ENCODE peak calls at places on chromosomes 3 and 15, in six cellular contexts. G is dorsolateral prefrontal cortex, P is mammary epithelial cell, R is Panc1, T is A549, K is Peyer's patch. B is an unnamed sample.

GRCh38 chr15:25345943-25346342 is 92.9 kb downstream of the UBE3A start:
- DNase-seq in K (no peak), P (peak), R (no peak), T (no peak), G (peak), B (peak)

GRCh38 chr3:15007681-15008141 is 57.4 kb downstream of the MRPS25 start:
- DNase-seq in G (no peak), K (no peak), P (peak), T (no peak), R (no peak), B (peak)

GRCh38 chr3:195213639-195214315 is 57.2 kb downstream of the XXYLT1 start:
- DNase-seq in G (no peak), T (no peak), P (no peak), R (no peak), K (peak), B (no peak)

GRCh38 chr3:184825456-184825855 is 13.5 kb downstream of the VPS8 start:
- DNase-seq in G (no peak), T (no peak), R (no peak), P (no peak), K (no peak), B (no peak)

GRCh38 chr3:48504051-48504946 is at the start of gene SHISA5:
- DNase-seq in T (no peak), R (no peak), G (peak), K (peak), P (peak), B (peak)

GRCh38 chr15:52440414-52440813 is 88.3 kb downstream of the MYO5A start:
- DNase-seq in P (peak), T (peak), R (no peak), K (no peak), G (no peak), B (peak)

GRCh38 chr3:38811822-38812221 is 4.2 kb downstream of the SCN10A start:
- DNase-seq in K (no peak), P (no peak), R (no peak), G (no peak), T (no peak), B (no peak)

GRCh38 chr3:37742121-37742520 is 119.6 kb upstream of the CTDSPL start:
- DNase-seq in P (no peak), R (no peak), G (no peak), T (no peak), K (no peak), B (no peak)

GRCh38 chr3:50675179-50676030 is 678 bp downstream of the DOCK3 start:
- DNase-seq in G (peak), P (no peak), K (no peak), R (no peak), T (no peak), B (no peak)
- TF ChIP-seq CTCF in G (peak), P (peak), K (no peak), R (peak), T (peak), B (peak)

DNA sequence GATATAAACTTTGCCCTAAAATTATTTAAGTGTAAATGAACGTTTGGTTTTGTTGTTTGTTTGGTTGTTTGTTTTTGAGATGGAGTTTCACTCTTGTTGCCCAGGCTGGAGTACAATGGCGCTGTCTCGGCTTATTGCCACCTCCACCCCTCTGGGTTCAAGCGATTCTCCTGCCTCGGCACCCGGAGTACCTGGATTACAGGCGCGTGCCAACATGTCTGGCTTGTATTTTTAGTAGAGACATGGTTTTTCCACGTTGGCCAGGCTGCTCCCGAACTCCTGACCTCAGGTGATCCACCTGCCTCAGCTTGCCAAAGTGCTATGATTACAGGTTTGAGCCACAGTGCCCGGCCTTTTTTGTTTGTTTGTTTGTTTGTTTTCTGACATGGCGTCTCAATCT is 87.9 kb upstream of the CHD2 start:
- DNase-seq in R (no peak), G (no peak), T (no peak), K (no peak), P (peak), B (no peak)
- H3K4me3 ChIP-seq in R (peak), G (peak), T (peak), K (no peak), P (peak), B (no peak)

GRCh38 chr15:72272213-72272996 is at the start of gene PARP6:
- DNase-seq in G (peak), T (peak), K (peak), P (peak), R (peak), B (peak)

GRCh38 chr15:72269739-72270138 is 2.6 kb downstream of the PARP6 start:
- DNase-seq in K (no peak), P (no peak), T (no peak), R (no peak), G (no peak), B (no peak)

GRCh38 chr15:72272997-72273352 is 621 bp upstream of the PARP6 start:
- DNase-seq in G (no peak), T (no peak), R (no peak), K (no peak), P (no peak), B (no peak)

GRCh38 chr15:72271221-72271620 is 1.1 kb downstream of the PARP6 start:
- DNase-seq in P (no peak), K (no peak), T (no peak), G (no peak), R (no peak), B (no peak)

GRCh38 chr15:72271895-72272212 is 500 bp downstream of the PARP6 start:
- DNase-seq in K (no peak), P (peak), R (no peak), G (no peak), T (peak), B (peak)
- H3K27ac ChIP-seq in K (peak), P (peak), R (peak), G (peak), T (peak), B (peak)

GRCh38 chr3:113623324-113623723 is 73.1 kb downstream of the USF3 start:
- DNase-seq in T (no peak), P (peak), R (no peak), K (no peak), G (no peak), B (no peak)
- TF ChIP-seq CTCF in T (peak), P (peak), R (peak), K (no peak), G (no peak), B (peak)

GRCh38 chr3:118942651-118943050 is 92.0 kb downstream of the IGSF11 start:
- DNase-seq in T (no peak), R (no peak), G (no peak), P (no peak), K (no peak), B (no peak)
- H3K4me3 ChIP-seq in T (no peak), R (no peak), G (no peak), P (no peak), K (no peak), B (no peak)

B was measured in brain microvascular endothelial cell.